ENCODE peak calls at places on chromosomes 12 and 14, in four cellular contexts. One of them, this sample, is unnamed.

GRCh38 chr14:31410048-31410654 is 10.2 kb downstream of the HEATR5A start:
- DNase-seq in HEK293T: no peak
- DNase-seq in HepG2: no peak
- DNase-seq in SK-N-SH: no peak
- DNase-seq in this sample: no peak

GRCh38 chr12:49744363-49744885 is 3.1 kb downstream of the TMBIM6 start:
- DNase-seq in HEK293T: no peak
- DNase-seq in HepG2: no peak
- DNase-seq in SK-N-SH: no peak
- DNase-seq in this sample: no peak

GRCh38 chr12:52245259-52245961 is 12.4 kb downstream of the KRT7 start:
- DNase-seq in HEK293T: no peak
- DNase-seq in SK-N-SH: no peak
- DNase-seq in HepG2: no peak
- DNase-seq in this sample: no peak

GRCh38 chr12:67223225-67223624 is 45.9 kb upstream of the CAND1 start:
- DNase-seq in HEK293T: no peak
- DNase-seq in SK-N-SH: no peak
- DNase-seq in HepG2: no peak
- DNase-seq in this sample: no peak

GRCh38 chr12:92426346-92426745 is 276.4 kb upstream of the PLEKHG7 start:
- DNase-seq in HEK293T: no peak
- DNase-seq in SK-N-SH: no peak
- DNase-seq in HepG2: no peak
- DNase-seq in this sample: no peak

GRCh38 chr14:105925615-105926414 is 399.4 kb downstream of the TMEM121 start:
- DNase-seq in SK-N-SH: no peak
- DNase-seq in HEK293T: no peak
- DNase-seq in HepG2: no peak
- DNase-seq in this sample: no peak

GRCh38 chr12:15536446-15536845 is 214.1 kb downstream of the PTPRO start:
- DNase-seq in HepG2: no peak
- DNase-seq in HEK293T: no peak
- DNase-seq in SK-N-SH: no peak
- DNase-seq in this sample: no peak

GRCh38 chr14:53450871-53451270 is 297.7 kb upstream of the DDHD1 start:
- DNase-seq in SK-N-SH: no peak
- DNase-seq in HepG2: peak; percentile 78
- DNase-seq in HEK293T: no peak
- DNase-seq in this sample: no peak

GRCh38 chr12:123075591-123076171 is 75.2 kb downstream of the PITPNM2 start:
- DNase-seq in SK-N-SH: no peak
- DNase-seq in HEK293T: peak; percentile 62
- DNase-seq in HepG2: peak; percentile 78
- DNase-seq in this sample: no peak

GRCh38 chr14:89351364-89351957 is 65.6 kb downstream of the FOXN3 start:
- DNase-seq in HepG2: peak; percentile 98
- DNase-seq in SK-N-SH: no peak
- DNase-seq in HEK293T: no peak
- DNase-seq in this sample: peak; percentile 54

GRCh38 chr12:29039013-29039412 is 110.1 kb upstream of the FAR2 start:
- DNase-seq in SK-N-SH: peak; percentile 30
- DNase-seq in HEK293T: no peak
- DNase-seq in HepG2: no peak
- DNase-seq in this sample: no peak

GRCh38 chr12:5433081-5433839 is 1.4 kb downstream of the NTF3 start:
- DNase-seq in SK-N-SH: no peak
- DNase-seq in HEK293T: no peak
- DNase-seq in HepG2: no peak
- DNase-seq in this sample: no peak

GRCh38 chr12:111978545-111978944 is 34.4 kb downstream of the TMEM116 start:
- DNase-seq in HepG2: no peak
- DNase-seq in HEK293T: no peak
- DNase-seq in SK-N-SH: no peak
- DNase-seq in this sample: no peak

DNA sequence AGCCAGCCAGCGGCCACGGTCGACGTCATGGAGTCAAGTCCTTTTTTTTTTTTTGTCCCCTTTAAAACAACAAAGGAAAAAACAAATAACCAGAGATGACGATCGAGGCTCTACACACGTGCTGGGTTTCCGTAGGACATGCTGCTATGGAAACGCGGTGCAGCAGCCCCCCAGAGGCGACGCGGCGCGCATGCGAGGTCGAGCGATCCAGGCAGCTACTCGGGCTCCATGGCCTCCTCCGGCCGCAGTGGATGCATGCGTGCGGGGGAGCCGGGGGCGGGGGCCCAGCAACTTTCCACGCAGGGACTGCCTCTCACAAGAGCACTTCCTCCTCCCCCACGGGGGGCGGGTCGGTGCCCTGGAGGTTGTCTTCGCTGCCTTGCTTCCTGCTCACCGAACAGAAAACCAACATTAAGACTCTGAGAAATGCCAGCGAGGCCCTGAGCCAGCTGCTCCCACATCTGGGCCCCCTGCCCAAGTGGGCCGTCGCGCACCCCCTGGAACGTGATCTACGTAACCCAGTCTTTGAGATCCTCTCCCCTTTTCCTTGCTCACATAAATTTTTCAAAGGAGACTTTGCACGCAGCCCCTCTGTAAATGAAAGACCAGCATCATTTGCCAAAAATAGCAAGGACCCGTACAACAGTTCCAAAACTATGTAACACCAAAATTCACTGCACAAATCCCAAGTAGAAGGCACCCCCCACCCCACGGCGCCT is 30.7 kb downstream of the P2RX4 start:
- DNase-seq in HEK293T: no peak
- DNase-seq in HepG2: no peak
- DNase-seq in SK-N-SH: no peak
- DNase-seq in this sample: no peak
- TF ChIP-seq FOXM1 in HEK293T: no peak
- TF ChIP-seq FOXM1 in HepG2: no peak
- TF ChIP-seq FOXM1 in SK-N-SH: no peak
- TF ChIP-seq FOXM1 in this sample: no peak

GRCh38 chr12:126890097-126890496 is 1376.9 kb upstream of the TMEM132C start:
- DNase-seq in SK-N-SH: no peak
- DNase-seq in HepG2: no peak
- DNase-seq in HEK293T: no peak
- DNase-seq in this sample: no peak
- TF ChIP-seq FOXM1 in SK-N-SH: no peak
- TF ChIP-seq FOXM1 in HepG2: no peak
- TF ChIP-seq FOXM1 in HEK293T: no peak
- TF ChIP-seq FOXM1 in this sample: no peak

DNA sequence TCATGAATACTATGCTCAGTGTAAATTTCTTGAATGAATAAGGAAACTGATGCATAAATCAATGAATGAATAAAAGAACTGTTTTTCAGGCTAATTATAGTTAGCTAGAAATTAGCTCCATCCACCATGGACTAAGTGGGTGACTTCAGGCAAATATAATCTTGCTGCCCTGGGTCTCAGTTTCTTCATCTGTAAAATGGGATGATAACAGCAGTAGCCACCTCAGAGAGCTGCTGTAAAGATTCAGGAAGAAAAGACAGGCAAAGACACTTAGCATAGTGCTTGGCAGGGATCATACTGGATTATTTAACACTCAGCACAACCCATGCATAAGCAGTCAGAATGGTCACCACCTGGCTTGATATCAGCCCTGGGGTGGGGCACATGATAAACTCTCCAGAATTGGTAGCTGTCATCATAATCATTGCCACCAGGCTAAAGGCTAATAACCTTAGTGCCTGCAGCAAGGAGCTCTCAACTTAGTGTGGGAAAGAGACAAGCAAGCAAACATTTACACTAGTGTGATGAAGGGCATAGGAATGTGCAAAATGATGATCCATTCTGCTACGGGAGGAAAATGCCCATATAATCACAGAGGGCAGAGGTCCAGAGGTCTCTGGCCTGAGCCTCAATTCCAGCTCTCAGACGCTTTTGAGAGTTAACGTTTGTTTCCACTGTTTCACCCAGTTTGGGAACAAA is 234.7 kb upstream of the TBX3 start:
- DNase-seq in SK-N-SH: no peak
- DNase-seq in HEK293T: no peak
- DNase-seq in HepG2: peak; percentile 93
- DNase-seq in this sample: no peak
- TF ChIP-seq FOXM1 in SK-N-SH: no peak
- TF ChIP-seq FOXM1 in HEK293T: no peak
- TF ChIP-seq FOXM1 in HepG2: no peak
- TF ChIP-seq FOXM1 in this sample: no peak

GRCh38 chr12:12447837-12448236 is 91.0 kb downstream of the BORCS5 start:
- DNase-seq in HepG2: no peak
- DNase-seq in SK-N-SH: no peak
- DNase-seq in HEK293T: no peak
- DNase-seq in this sample: no peak

GRCh38 chr12:12451063-12451462 is 94.2 kb downstream of the BORCS5 start:
- DNase-seq in HepG2: no peak
- DNase-seq in HEK293T: no peak
- DNase-seq in SK-N-SH: no peak
- DNase-seq in this sample: no peak

GRCh38 chr12:12452326-12452725 is 95.4 kb downstream of the BORCS5 start:
- DNase-seq in SK-N-SH: no peak
- DNase-seq in HepG2: no peak
- DNase-seq in HEK293T: no peak
- DNase-seq in this sample: no peak

GRCh38 chr12:12450043-12450451 is 93.2 kb downstream of the BORCS5 start:
- DNase-seq in HepG2: peak; percentile 54
- DNase-seq in HEK293T: no peak
- DNase-seq in SK-N-SH: no peak
- DNase-seq in this sample: no peak

DNA sequence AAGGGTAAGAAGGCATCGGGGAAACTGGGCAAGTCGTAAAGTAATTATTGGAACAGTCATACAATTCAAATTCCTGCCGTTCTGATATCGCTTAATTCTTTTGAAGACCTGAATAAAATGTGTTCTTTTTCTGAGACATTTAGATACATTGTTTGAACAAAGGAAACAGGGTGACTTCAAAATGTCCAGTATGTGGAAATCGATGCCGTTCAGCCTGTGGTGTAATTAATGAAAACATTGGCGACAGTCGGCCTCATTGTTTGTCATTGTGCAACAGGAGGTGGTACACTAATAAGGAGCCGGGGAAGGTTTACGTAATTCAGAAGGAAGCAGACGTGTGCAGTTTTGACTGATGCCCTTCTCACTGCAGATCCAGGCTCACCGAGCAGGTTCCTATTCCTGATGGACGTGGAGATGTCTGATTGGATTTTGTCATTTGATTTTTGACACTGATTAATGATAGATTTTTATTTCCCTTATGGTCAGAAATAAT is 92.7 kb downstream of the BORCS5 start:
- DNase-seq in SK-N-SH: no peak
- DNase-seq in HEK293T: no peak
- DNase-seq in HepG2: peak; percentile 98
- DNase-seq in this sample: no peak
- TF ChIP-seq FOXM1 in SK-N-SH: no peak
- TF ChIP-seq FOXM1 in HEK293T: no peak
- TF ChIP-seq FOXM1 in HepG2: no peak
- TF ChIP-seq FOXM1 in this sample: no peak

DNA sequence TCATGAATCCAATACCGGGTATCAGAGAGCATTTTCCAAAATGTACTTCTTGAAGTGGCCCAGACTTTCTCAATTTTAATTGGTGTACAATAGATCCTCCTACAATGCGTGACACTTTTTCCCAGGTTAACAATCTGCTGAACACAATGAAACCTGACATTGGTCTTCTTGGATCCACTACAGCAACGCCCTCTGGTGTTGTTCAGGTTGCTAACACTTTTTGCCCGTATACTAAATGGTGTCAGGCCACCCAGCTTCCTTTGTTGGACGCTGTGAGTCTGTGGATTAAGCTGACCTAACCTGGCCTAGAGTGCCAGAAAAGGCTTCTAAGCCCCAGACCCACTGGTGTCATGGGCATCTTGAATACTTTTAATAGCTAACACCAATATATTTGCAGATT is 89.2 kb downstream of the KCNK10 start:
- DNase-seq in HepG2: peak; percentile 40
- DNase-seq in HEK293T: peak; percentile 32
- DNase-seq in SK-N-SH: peak; percentile 25
- DNase-seq in this sample: no peak
- TF ChIP-seq FOXM1 in HepG2: no peak
- TF ChIP-seq FOXM1 in HEK293T: no peak
- TF ChIP-seq FOXM1 in SK-N-SH: no peak
- TF ChIP-seq FOXM1 in this sample: no peak

DNA sequence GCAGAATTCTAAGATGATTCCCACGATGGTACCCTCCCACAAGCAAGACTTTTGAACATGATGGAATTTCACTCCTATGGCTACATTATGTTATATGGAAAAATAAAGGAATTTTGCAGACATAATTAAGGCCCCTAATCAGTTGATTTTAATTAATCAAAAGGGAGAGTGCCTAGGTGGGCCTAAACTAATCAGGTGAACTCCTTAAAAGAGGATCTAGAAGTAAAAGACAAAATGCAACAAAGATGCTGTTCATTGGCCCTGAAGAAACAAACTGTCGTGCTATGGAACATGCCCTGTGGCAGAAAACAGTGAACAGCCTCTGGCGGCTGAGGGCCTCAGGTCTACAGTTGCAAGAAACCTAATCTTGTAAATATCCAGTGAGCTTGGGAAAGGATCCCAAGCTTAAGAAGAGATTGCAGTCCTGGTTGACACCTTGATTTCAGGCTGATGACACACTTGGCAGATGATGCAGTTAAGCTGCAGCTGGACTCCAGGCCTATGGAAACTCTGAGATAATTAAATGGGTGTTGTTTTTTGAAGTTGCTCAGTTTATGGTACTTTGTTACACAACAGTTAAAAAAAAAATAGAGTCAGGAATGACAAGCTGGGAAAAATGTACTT is 13.8 kb downstream of the TMCC3 start:
- DNase-seq in HepG2: no peak
- DNase-seq in SK-N-SH: no peak
- DNase-seq in HEK293T: no peak
- DNase-seq in this sample: no peak
- TF ChIP-seq FOXM1 in HepG2: no peak
- TF ChIP-seq FOXM1 in SK-N-SH: no peak
- TF ChIP-seq FOXM1 in HEK293T: no peak
- TF ChIP-seq FOXM1 in this sample: no peak

GRCh38 chr12:7351177-7351576 is 47.3 kb downstream of the ACSM4 start:
- DNase-seq in HEK293T: no peak
- DNase-seq in HepG2: no peak
- DNase-seq in SK-N-SH: no peak
- DNase-seq in this sample: no peak

GRCh38 chr12:7349418-7349817 is 45.5 kb downstream of the ACSM4 start:
- DNase-seq in SK-N-SH: no peak
- DNase-seq in HEK293T: no peak
- DNase-seq in HepG2: no peak
- DNase-seq in this sample: no peak

GRCh38 chr12:7345232-7345631 is 41.4 kb downstream of the ACSM4 start:
- DNase-seq in SK-N-SH: no peak
- DNase-seq in HEK293T: no peak
- DNase-seq in HepG2: no peak
- DNase-seq in this sample: no peak

GRCh38 chr12:7344831-7345230 is 41.0 kb downstream of the ACSM4 start:
- DNase-seq in SK-N-SH: no peak
- DNase-seq in HEK293T: no peak
- DNase-seq in HepG2: no peak
- DNase-seq in this sample: no peak

GRCh38 chr12:7346571-7347225 is 42.8 kb downstream of the ACSM4 start:
- DNase-seq in HepG2: no peak
- DNase-seq in HEK293T: no peak
- DNase-seq in SK-N-SH: no peak
- DNase-seq in this sample: no peak
- TF ChIP-seq FOXM1 in HepG2: no peak
- TF ChIP-seq FOXM1 in HEK293T: no peak
- TF ChIP-seq FOXM1 in SK-N-SH: no peak
- TF ChIP-seq FOXM1 in this sample: no peak

This sample was measured in GM12878.